ENCODE peak calls at places on chromosomes 2 and 18, in nine cellular contexts. I, W, E, X, M, R, P, A and Q are unnamed samples.

GRCh38 chr2:222595573-222595972 is 60.3 kb downstream of the FARSB start:
- DNase-seq in I (no peak), W (no peak), E (no peak), X (no peak), M (no peak), R (no peak), P (no peak), A (no peak), Q (no peak)

GRCh38 chr18:58247363-58247834 is 203.4 kb downstream of the NEDD4L start:
- DNase-seq in I (no peak), W (no peak), E (no peak), X (no peak), M (no peak), R (peak), P (peak), A (no peak), Q (peak)

GRCh38 chr2:173963323-173963816 is 1.8 kb downstream of the SP3 start:
- DNase-seq in I (peak), W (peak), E (no peak), X (peak), M (peak), R (peak), P (peak), A (peak), Q (no peak)

GRCh38 chr2:211836409-211836808 is 702.2 kb downstream of the ERBB4 start:
- DNase-seq in I (no peak), W (no peak), E (no peak), X (no peak), M (no peak), R (no peak), P (no peak), A (no peak), Q (no peak)

GRCh38 chr18:32549248-32549842 is 78.7 kb upstream of the GAREM1 start:
- DNase-seq in I (peak), W (peak), E (peak), X (peak), M (peak), R (peak), P (no peak), A (peak), Q (peak)

GRCh38 chr2:239178954-239179353 is 221.9 kb downstream of the HDAC4 start:
- DNase-seq in I (no peak), W (no peak), E (no peak), X (no peak), M (no peak), R (no peak), P (no peak), A (no peak), Q (peak)

GRCh38 chr2:68103656-68104055 is 40.9 kb upstream of the C1D start:
- DNase-seq in I (no peak), W (no peak), E (no peak), X (no peak), M (no peak), R (no peak), P (no peak), A (no peak), Q (no peak)

GRCh38 chr2:105952131-105952530 is 207.4 kb downstream of the NCK2 start:
- DNase-seq in I (no peak), W (no peak), E (no peak), X (no peak), M (no peak), R (no peak), P (no peak), A (no peak), Q (no peak)